ENCODE peak calls at places on chromosomes 7 and 10, in six cellular contexts. T is HepG2, U is SK-N-SH, R is H1, W is GM12878, M is K562. P is an unnamed sample.

GRCh38 chr10:32692174-32692573 is 246.2 kb downstream of the CCDC7 start:
- DNase-seq in U (no peak), R (no peak), W (no peak), T (peak; percentile 12), M (no peak), P (peak; percentile 89)

GRCh38 chr10:5434017-5434753 is 21.8 kb downstream of the NET1 start:
- DNase-seq in W (no peak), U (peak; percentile 47), T (peak; percentile 41), M (peak; percentile 27), R (no peak), P (peak; percentile 81)

GRCh38 chr7:44473295-44473694 is 17.2 kb downstream of the NUDCD3 start:
- DNase-seq in M (no peak), U (no peak), T (peak; percentile 92), W (no peak), R (no peak), P (peak; percentile 45)

GRCh38 chr7:96596120-96596826 is 113.4 kb downstream of the SEM1 start:
- DNase-seq in W (no peak), R (no peak), M (no peak), T (no peak), U (peak; percentile 50), P (no peak)

GRCh38 chr7:76303829-76304505 is 1.5 kb downstream of the HSPB1 start:
- DNase-seq in R (no peak), U (no peak), W (no peak), M (peak; percentile 25), T (peak; percentile 43), P (peak; percentile 50)

GRCh38 chr7:83934118-83934734 is 260.4 kb downstream of the SEMA3A start:
- DNase-seq in W (no peak), R (no peak), M (no peak), U (no peak), T (no peak), P (peak; percentile 9)

GRCh38 chr7:34135924-34136323 is 230.6 kb downstream of the BMPER start:
- DNase-seq in M (no peak), U (no peak), T (no peak), W (no peak), R (no peak), P (no peak)

GRCh38 chr10:62869958-62870357 is 53.8 kb upstream of the EGR2 start:
- DNase-seq in T (no peak), M (no peak), U (no peak), W (no peak), R (no peak), P (no peak)

GRCh38 chr7:41027428-41028115 is 675.3 kb downstream of the INHBA start:
- DNase-seq in U (no peak), M (no peak), T (no peak), W (no peak), R (no peak), P (peak; percentile 98)

GRCh38 chr7:111730476-111731300 is 168.4 kb upstream of the IMMP2L start:
- DNase-seq in M (peak; percentile 67), W (no peak), T (peak; percentile 24), R (no peak), U (peak; percentile 71), P (peak; percentile 47)

GRCh38 chr10:125788156-125789034 is 12.8 kb upstream of the MMP21 start:
- DNase-seq in R (no peak), T (no peak), W (no peak), U (no peak), M (no peak), P (no peak)

GRCh38 chr10:21194510-21194993 is 297.4 kb upstream of the NEBL start:
- DNase-seq in W (no peak), R (no peak), T (peak; percentile 31), M (no peak), U (peak; percentile 34), P (no peak)

GRCh38 chr10:98555011-98555619 is 108.4 kb upstream of the HPS1 start:
- DNase-seq in R (no peak), W (no peak), M (no peak), U (no peak), T (no peak), P (no peak)

GRCh38 chr10:70174058-70174741 is 3.9 kb upstream of the SAR1A start:
- DNase-seq in U (no peak), T (peak; percentile 79), W (no peak), M (no peak), R (no peak), P (no peak)

GRCh38 chr7:30028749-30029635 is 780 bp downstream of the PLEKHA8 start:
- DNase-seq in M (no peak), R (no peak), T (peak; percentile 71), U (no peak), W (no peak), P (peak; percentile 19)

GRCh38 chr7:24722386-24723177 is 34.7 kb downstream of the GSDME start:
- DNase-seq in U (peak; percentile 51), W (no peak), R (no peak), T (no peak), M (no peak), P (no peak)

GRCh38 chr10:77393821-77394501 is 243.6 kb downstream of the KCNMA1 start:
- DNase-seq in M (no peak), T (no peak), R (no peak), U (no peak), W (no peak), P (no peak)

GRCh38 chr10:110783509-110784103 is 88.1 kb upstream of the PDCD4 start:
- DNase-seq in T (no peak), U (no peak), W (no peak), M (no peak), R (no peak), P (peak; percentile 4)

GRCh38 chr10:83816942-83817341 is 322.4 kb upstream of the GHITM start:
- DNase-seq in W (peak; percentile 51), M (no peak), T (no peak), U (no peak), R (no peak), P (no peak)

GRCh38 chr10:121284952-121285351 is 313.3 kb downstream of the FGFR2 start:
- DNase-seq in R (no peak), W (no peak), T (no peak), U (peak; percentile 69), M (no peak), P (no peak)

GRCh38 chr10:124143721-124144120 is 50.3 kb upstream of the CHST15 start:
- DNase-seq in M (no peak), U (no peak), R (no peak), W (no peak), T (no peak), P (no peak)

GRCh38 chr7:49783446-49783845 is 10.0 kb downstream of the VWC2 start:
- DNase-seq in U (no peak), R (no peak), T (no peak), M (no peak), W (no peak), P (no peak)

GRCh38 chr10:122678266-122678665 is 21.4 kb downstream of the C10orf120 start:
- DNase-seq in U (no peak), M (no peak), T (no peak), W (no peak), R (no peak), P (no peak)

GRCh38 chr7:44099669-44100068 is 4.5 kb upstream of the AEBP1 start:
- DNase-seq in T (no peak), W (no peak), R (no peak), M (no peak), U (no peak), P (no peak)

GRCh38 chr10:60572511-60573194 is 183.0 kb upstream of the ANK3 start:
- DNase-seq in T (peak; percentile 12), R (peak; percentile 5), W (no peak), U (peak; percentile 46), M (no peak), P (peak; percentile 67)

GRCh38 chr7:141262101-141262819 is 188.4 kb downstream of the TMEM178B start:
- DNase-seq in W (no peak), T (no peak), M (no peak), U (peak; percentile 26), R (no peak), P (no peak)

GRCh38 chr7:97971990-97972943 is 17.7 kb downstream of the OCM2 start:
- DNase-seq in T (peak; percentile 71), R (no peak), W (peak; percentile 33), U (peak; percentile 95), M (peak; percentile 93), P (peak; percentile 57)

GRCh38 chr10:7340179-7340874 is 70.5 kb downstream of the SFMBT2 start:
- DNase-seq in W (no peak), U (no peak), M (no peak), T (no peak), R (no peak), P (peak; percentile 10)

GRCh38 chr7:4745971-4746919 is 29.2 kb upstream of the AP5Z1 start:
- DNase-seq in W (peak; percentile 48), U (no peak), R (no peak), M (no peak), T (peak; percentile 9), P (peak; percentile 83)

GRCh38 chr7:99541212-99541611 is 10.7 kb downstream of the FAM200A start:
- DNase-seq in R (no peak), W (no peak), M (no peak), T (no peak), U (no peak), P (no peak)
- TF ChIP-seq USF2 in R (no peak), W (no peak), M (no peak), T (no peak), U (no peak), P (no peak)

GRCh38 chr10:93070378-93071176 is 3.1 kb upstream of the CYP26A1 start:
- DNase-seq in R (no peak), U (no peak), W (no peak), M (no peak), T (no peak), P (no peak)

GRCh38 chr10:93072225-93072712 is 1.4 kb upstream of the CYP26A1 start:
- DNase-seq in M (no peak), U (no peak), R (no peak), W (no peak), T (no peak), P (no peak)

GRCh38 chr10:93072713-93073538 is 767 bp upstream of the CYP26A1 start:
- DNase-seq in T (no peak), W (no peak), M (no peak), U (peak; percentile 42), R (no peak), P (no peak)

GRCh38 chr10:93071177-93071472 is 2.6 kb upstream of the CYP26A1 start:
- DNase-seq in M (peak; percentile 29), T (no peak), R (no peak), U (peak; percentile 33), W (no peak), P (no peak)

GRCh38 chr10:93071674-93072224 is 1.9 kb upstream of the CYP26A1 start:
- DNase-seq in W (no peak), T (peak; percentile 70), R (no peak), U (peak; percentile 80), M (peak; percentile 88), P (no peak)
- H2AFZ ChIP-seq in W (no peak overlapping the region), T (no peak overlapping the region), R (no peak overlapping the region), U (no peak overlapping the region), M (peak overlapping the region; percentile 86), P (peak overlapping the region; percentile 68)

GRCh38 chr7:142626420-142627035 is 122.7 kb upstream of the PRSS1 start:
- DNase-seq in W (no peak), T (peak; percentile 25), M (peak; percentile 65), R (no peak), U (peak; percentile 52), P (peak; percentile 15)
- TF ChIP-seq USF2 in W (no peak), T (no peak), M (no peak), R (no peak), U (no peak), P (no peak)

DNA sequence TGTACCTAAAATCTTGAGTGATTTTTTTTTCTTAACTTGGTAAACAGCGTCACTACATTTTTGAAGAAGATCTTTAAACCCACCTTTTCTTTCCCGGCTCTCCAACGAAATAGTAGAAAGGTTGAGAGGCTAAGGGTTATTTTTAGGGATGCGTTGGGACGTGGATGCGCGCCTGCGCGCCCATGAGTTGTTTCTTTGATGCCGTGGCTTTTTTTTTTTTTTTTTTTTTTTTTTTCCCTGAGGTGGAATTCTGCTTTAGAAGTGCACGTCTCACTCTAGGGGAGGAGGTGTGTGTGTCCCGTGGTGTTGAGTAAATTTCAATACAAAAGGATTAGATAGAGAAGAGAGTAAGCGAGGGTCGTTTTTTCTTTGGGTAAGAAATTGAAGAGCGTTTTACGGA is 972 bp upstream of the SP8 start:
- DNase-seq in U (no peak), M (no peak), W (no peak), R (no peak), T (no peak), P (no peak)
- H2AFZ ChIP-seq in U (no peak overlapping the region), M (peak overlapping the region; percentile 99), W (no peak overlapping the region), R (no peak overlapping the region), T (no peak overlapping the region), P (no peak overlapping the region)